ENCODE peak calls at places on chromosomes 16 and 17, in eight cellular contexts. One of them, this sample, is unnamed.
A peak's percentile ranks its signal among the peaks of the same experiment; 100 is the strongest.

GRCh38 chr17:60631119-60631518 is 31.1 kb downstream of the PPM1D start:
- DNase-seq in CD8-positive, alpha-beta memory T cell: no peak
- DNase-seq in stimulated activated CD4-positive, alpha-beta T cell treated with anti-CD3 and anti-CD28 coated beads, Interleukin-1b, Interleukin-23, amount 100 ng/mL, for 24 hours: no peak
- DNase-seq in small intestine: no peak
- DNase-seq in NCI-H510A: no peak
- DNase-seq in activated T-helper 1 cell treated with anti-CD3 and anti-CD28 coated beads, Interleukin-12 subunit alpha, Interleukin-12 subunit beta, Interleukin-2, Interleukin-4 antibody, amounts not matched to agents 30 ng/mL and 10 ng/mL and 1 ng/mL, durations not matched to agents 14 hours and 24 hours and 36 hours: no peak
- DNase-seq in activated naive CD8-positive, alpha-beta T cell treated with anti-CD3 and anti-CD28 coated beads, Interleukin-2, amount 50 U/mL, for 16 hours: no peak
- DNase-seq in GM13977: no peak
- DNase-seq in this sample: no peak

GRCh38 chr16:23711785-23712184 is 1.2 kb downstream of the ERN2 start:
- DNase-seq in stimulated activated CD4-positive, alpha-beta T cell treated with anti-CD3 and anti-CD28 coated beads, Interleukin-1b, Interleukin-23, amount 100 ng/mL, for 24 hours: no peak
- DNase-seq in activated naive CD8-positive, alpha-beta T cell treated with anti-CD3 and anti-CD28 coated beads, Interleukin-2, amount 50 U/mL, for 16 hours: no peak
- DNase-seq in GM13977: no peak
- DNase-seq in activated T-helper 1 cell treated with anti-CD3 and anti-CD28 coated beads, Interleukin-12 subunit alpha, Interleukin-12 subunit beta, Interleukin-2, Interleukin-4 antibody, amounts not matched to agents 30 ng/mL and 10 ng/mL and 1 ng/mL, durations not matched to agents 14 hours and 24 hours and 36 hours: no peak
- DNase-seq in NCI-H510A: no peak
- DNase-seq in CD8-positive, alpha-beta memory T cell: no peak
- DNase-seq in small intestine: peak; percentile 68
- DNase-seq in this sample: no peak

GRCh38 chr16:17228048-17228707 is 242.6 kb downstream of the XYLT1 start:
- DNase-seq in activated T-helper 1 cell treated with anti-CD3 and anti-CD28 coated beads, Interleukin-12 subunit alpha, Interleukin-12 subunit beta, Interleukin-2, Interleukin-4 antibody, amounts not matched to agents 30 ng/mL and 10 ng/mL and 1 ng/mL, durations not matched to agents 14 hours and 24 hours and 36 hours: no peak
- DNase-seq in small intestine: no peak
- DNase-seq in stimulated activated CD4-positive, alpha-beta T cell treated with anti-CD3 and anti-CD28 coated beads, Interleukin-1b, Interleukin-23, amount 100 ng/mL, for 24 hours: no peak
- DNase-seq in CD8-positive, alpha-beta memory T cell: no peak
- DNase-seq in GM13977: no peak
- DNase-seq in activated naive CD8-positive, alpha-beta T cell treated with anti-CD3 and anti-CD28 coated beads, Interleukin-2, amount 50 U/mL, for 16 hours: no peak
- DNase-seq in NCI-H510A: no peak
- DNase-seq in this sample: no peak

GRCh38 chr17:57445051-57445450 is 188.7 kb downstream of the MSI2 start:
- DNase-seq in small intestine: no peak
- DNase-seq in GM13977: no peak
- DNase-seq in activated T-helper 1 cell treated with anti-CD3 and anti-CD28 coated beads, Interleukin-12 subunit alpha, Interleukin-12 subunit beta, Interleukin-2, Interleukin-4 antibody, amounts not matched to agents 30 ng/mL and 10 ng/mL and 1 ng/mL, durations not matched to agents 14 hours and 24 hours and 36 hours: no peak
- DNase-seq in CD8-positive, alpha-beta memory T cell: no peak
- DNase-seq in NCI-H510A: no peak
- DNase-seq in stimulated activated CD4-positive, alpha-beta T cell treated with anti-CD3 and anti-CD28 coated beads, Interleukin-1b, Interleukin-23, amount 100 ng/mL, for 24 hours: no peak
- DNase-seq in activated naive CD8-positive, alpha-beta T cell treated with anti-CD3 and anti-CD28 coated beads, Interleukin-2, amount 50 U/mL, for 16 hours: no peak
- DNase-seq in this sample: no peak

GRCh38 chr16:58519707-58520106 is 4.4 kb downstream of the SETD6 start:
- DNase-seq in GM13977: no peak
- DNase-seq in small intestine: no peak
- DNase-seq in activated naive CD8-positive, alpha-beta T cell treated with anti-CD3 and anti-CD28 coated beads, Interleukin-2, amount 50 U/mL, for 16 hours: no peak
- DNase-seq in CD8-positive, alpha-beta memory T cell: no peak
- DNase-seq in NCI-H510A: no peak
- DNase-seq in activated T-helper 1 cell treated with anti-CD3 and anti-CD28 coated beads, Interleukin-12 subunit alpha, Interleukin-12 subunit beta, Interleukin-2, Interleukin-4 antibody, amounts not matched to agents 30 ng/mL and 10 ng/mL and 1 ng/mL, durations not matched to agents 14 hours and 24 hours and 36 hours: no peak
- DNase-seq in stimulated activated CD4-positive, alpha-beta T cell treated with anti-CD3 and anti-CD28 coated beads, Interleukin-1b, Interleukin-23, amount 100 ng/mL, for 24 hours: no peak
- DNase-seq in this sample: no peak

GRCh38 chr17:7707446-7707845 is 2.4 kb downstream of the EFNB3 start:
- DNase-seq in stimulated activated CD4-positive, alpha-beta T cell treated with anti-CD3 and anti-CD28 coated beads, Interleukin-1b, Interleukin-23, amount 100 ng/mL, for 24 hours: no peak
- DNase-seq in activated naive CD8-positive, alpha-beta T cell treated with anti-CD3 and anti-CD28 coated beads, Interleukin-2, amount 50 U/mL, for 16 hours: no peak
- DNase-seq in small intestine: no peak
- DNase-seq in activated T-helper 1 cell treated with anti-CD3 and anti-CD28 coated beads, Interleukin-12 subunit alpha, Interleukin-12 subunit beta, Interleukin-2, Interleukin-4 antibody, amounts not matched to agents 30 ng/mL and 10 ng/mL and 1 ng/mL, durations not matched to agents 14 hours and 24 hours and 36 hours: no peak
- DNase-seq in GM13977: no peak
- DNase-seq in CD8-positive, alpha-beta memory T cell: no peak
- DNase-seq in NCI-H510A: no peak
- DNase-seq in this sample: no peak

GRCh38 chr17:53227101-53227500 is 595.6 kb upstream of the KIF2B start:
- DNase-seq in CD8-positive, alpha-beta memory T cell: no peak
- DNase-seq in activated T-helper 1 cell treated with anti-CD3 and anti-CD28 coated beads, Interleukin-12 subunit alpha, Interleukin-12 subunit beta, Interleukin-2, Interleukin-4 antibody, amounts not matched to agents 30 ng/mL and 10 ng/mL and 1 ng/mL, durations not matched to agents 14 hours and 24 hours and 36 hours: no peak
- DNase-seq in NCI-H510A: no peak
- DNase-seq in GM13977: no peak
- DNase-seq in small intestine: no peak
- DNase-seq in activated naive CD8-positive, alpha-beta T cell treated with anti-CD3 and anti-CD28 coated beads, Interleukin-2, amount 50 U/mL, for 16 hours: no peak
- DNase-seq in stimulated activated CD4-positive, alpha-beta T cell treated with anti-CD3 and anti-CD28 coated beads, Interleukin-1b, Interleukin-23, amount 100 ng/mL, for 24 hours: no peak
- DNase-seq in this sample: no peak

GRCh38 chr16:85812811-85813700 is 13.6 kb downstream of the COX4I1 start:
- DNase-seq in CD8-positive, alpha-beta memory T cell: no peak
- DNase-seq in small intestine: no peak
- DNase-seq in activated naive CD8-positive, alpha-beta T cell treated with anti-CD3 and anti-CD28 coated beads, Interleukin-2, amount 50 U/mL, for 16 hours: no peak
- DNase-seq in GM13977: no peak
- DNase-seq in NCI-H510A: no peak
- DNase-seq in activated T-helper 1 cell treated with anti-CD3 and anti-CD28 coated beads, Interleukin-12 subunit alpha, Interleukin-12 subunit beta, Interleukin-2, Interleukin-4 antibody, amounts not matched to agents 30 ng/mL and 10 ng/mL and 1 ng/mL, durations not matched to agents 14 hours and 24 hours and 36 hours: no peak
- DNase-seq in stimulated activated CD4-positive, alpha-beta T cell treated with anti-CD3 and anti-CD28 coated beads, Interleukin-1b, Interleukin-23, amount 100 ng/mL, for 24 hours: no peak
- DNase-seq in this sample: no peak

GRCh38 chr17:32569171-32570080 is 82.6 kb downstream of the CDK5R1 start:
- DNase-seq in stimulated activated CD4-positive, alpha-beta T cell treated with anti-CD3 and anti-CD28 coated beads, Interleukin-1b, Interleukin-23, amount 100 ng/mL, for 24 hours: no peak
- DNase-seq in small intestine: no peak
- DNase-seq in CD8-positive, alpha-beta memory T cell: no peak
- DNase-seq in activated T-helper 1 cell treated with anti-CD3 and anti-CD28 coated beads, Interleukin-12 subunit alpha, Interleukin-12 subunit beta, Interleukin-2, Interleukin-4 antibody, amounts not matched to agents 30 ng/mL and 10 ng/mL and 1 ng/mL, durations not matched to agents 14 hours and 24 hours and 36 hours: no peak
- DNase-seq in GM13977: peak; percentile 75
- DNase-seq in activated naive CD8-positive, alpha-beta T cell treated with anti-CD3 and anti-CD28 coated beads, Interleukin-2, amount 50 U/mL, for 16 hours: no peak
- DNase-seq in NCI-H510A: no peak
- DNase-seq in this sample: no peak

GRCh38 chr17:661509-661908 is 53.1 kb downstream of the VPS53 start:
- DNase-seq in CD8-positive, alpha-beta memory T cell: no peak
- DNase-seq in stimulated activated CD4-positive, alpha-beta T cell treated with anti-CD3 and anti-CD28 coated beads, Interleukin-1b, Interleukin-23, amount 100 ng/mL, for 24 hours: no peak
- DNase-seq in activated T-helper 1 cell treated with anti-CD3 and anti-CD28 coated beads, Interleukin-12 subunit alpha, Interleukin-12 subunit beta, Interleukin-2, Interleukin-4 antibody, amounts not matched to agents 30 ng/mL and 10 ng/mL and 1 ng/mL, durations not matched to agents 14 hours and 24 hours and 36 hours: no peak
- DNase-seq in GM13977: peak; percentile 35
- DNase-seq in NCI-H510A: no peak
- DNase-seq in small intestine: no peak
- DNase-seq in activated naive CD8-positive, alpha-beta T cell treated with anti-CD3 and anti-CD28 coated beads, Interleukin-2, amount 50 U/mL, for 16 hours: no peak
- DNase-seq in this sample: no peak

GRCh38 chr16:5298202-5298601 is 200.6 kb upstream of the EEF2KMT start:
- DNase-seq in small intestine: no peak
- DNase-seq in GM13977: no peak
- DNase-seq in stimulated activated CD4-positive, alpha-beta T cell treated with anti-CD3 and anti-CD28 coated beads, Interleukin-1b, Interleukin-23, amount 100 ng/mL, for 24 hours: no peak
- DNase-seq in activated T-helper 1 cell treated with anti-CD3 and anti-CD28 coated beads, Interleukin-12 subunit alpha, Interleukin-12 subunit beta, Interleukin-2, Interleukin-4 antibody, amounts not matched to agents 30 ng/mL and 10 ng/mL and 1 ng/mL, durations not matched to agents 14 hours and 24 hours and 36 hours: no peak
- DNase-seq in NCI-H510A: no peak
- DNase-seq in activated naive CD8-positive, alpha-beta T cell treated with anti-CD3 and anti-CD28 coated beads, Interleukin-2, amount 50 U/mL, for 16 hours: no peak
- DNase-seq in CD8-positive, alpha-beta memory T cell: no peak
- DNase-seq in this sample: no peak

GRCh38 chr16:87853411-87854052 is 15.8 kb downstream of the SLC7A5 start:
- DNase-seq in stimulated activated CD4-positive, alpha-beta T cell treated with anti-CD3 and anti-CD28 coated beads, Interleukin-1b, Interleukin-23, amount 100 ng/mL, for 24 hours: peak; percentile 69
- DNase-seq in NCI-H510A: peak; percentile 60
- DNase-seq in CD8-positive, alpha-beta memory T cell: peak; percentile 85
- DNase-seq in GM13977: peak; percentile 94
- DNase-seq in activated naive CD8-positive, alpha-beta T cell treated with anti-CD3 and anti-CD28 coated beads, Interleukin-2, amount 50 U/mL, for 16 hours: peak; percentile 62
- DNase-seq in activated T-helper 1 cell treated with anti-CD3 and anti-CD28 coated beads, Interleukin-12 subunit alpha, Interleukin-12 subunit beta, Interleukin-2, Interleukin-4 antibody, amounts not matched to agents 30 ng/mL and 10 ng/mL and 1 ng/mL, durations not matched to agents 14 hours and 24 hours and 36 hours: peak; percentile 83
- DNase-seq in small intestine: peak; percentile 87
- DNase-seq in this sample: peak; percentile 85

GRCh38 chr17:52419256-52419655 is 260.7 kb upstream of the CA10 start:
- DNase-seq in small intestine: no peak
- DNase-seq in stimulated activated CD4-positive, alpha-beta T cell treated with anti-CD3 and anti-CD28 coated beads, Interleukin-1b, Interleukin-23, amount 100 ng/mL, for 24 hours: no peak
- DNase-seq in CD8-positive, alpha-beta memory T cell: no peak
- DNase-seq in NCI-H510A: peak; percentile 27
- DNase-seq in GM13977: no peak
- DNase-seq in activated T-helper 1 cell treated with anti-CD3 and anti-CD28 coated beads, Interleukin-12 subunit alpha, Interleukin-12 subunit beta, Interleukin-2, Interleukin-4 antibody, amounts not matched to agents 30 ng/mL and 10 ng/mL and 1 ng/mL, durations not matched to agents 14 hours and 24 hours and 36 hours: no peak
- DNase-seq in activated naive CD8-positive, alpha-beta T cell treated with anti-CD3 and anti-CD28 coated beads, Interleukin-2, amount 50 U/mL, for 16 hours: no peak
- DNase-seq in this sample: peak; percentile 82